ENCODE peak calls at places on chromosomes 11 and 22, in seven cellular contexts. One of them, this sample, is unnamed.

GRCh38 chr22:24427500-24428164 is at the start of gene ADORA2A:
- DNase-seq in H54: no peak
- DNase-seq in choroid plexus epithelial cell: no peak
- DNase-seq in NCI-H460: no peak
- DNase-seq in C1 segment of cervical spinal cord: no peak
- DNase-seq in naive thymus-derived CD4-positive, alpha-beta T cell: peak; percentile 88
- DNase-seq in amniotic epithelial cell: no peak
- DNase-seq in this sample: peak; percentile 75

GRCh38 chr11:68042219-68043028 is 3.6 kb downstream of the TCIRG1 start:
- DNase-seq in H54: no peak
- DNase-seq in choroid plexus epithelial cell: no peak
- DNase-seq in NCI-H460: no peak
- DNase-seq in C1 segment of cervical spinal cord: no peak
- DNase-seq in naive thymus-derived CD4-positive, alpha-beta T cell: no peak
- DNase-seq in amniotic epithelial cell: no peak
- DNase-seq in this sample: no peak

GRCh38 chr11:115306703-115307102 is 197.5 kb downstream of the CADM1 start:
- DNase-seq in H54: no peak
- DNase-seq in choroid plexus epithelial cell: no peak
- DNase-seq in NCI-H460: no peak
- DNase-seq in C1 segment of cervical spinal cord: no peak
- DNase-seq in naive thymus-derived CD4-positive, alpha-beta T cell: no peak
- DNase-seq in amniotic epithelial cell: no peak
- DNase-seq in this sample: no peak

GRCh38 chr22:49969751-49970527 is 9.4 kb downstream of the PIM3 start:
- DNase-seq in H54: no peak
- DNase-seq in choroid plexus epithelial cell: no peak
- DNase-seq in NCI-H460: no peak
- DNase-seq in C1 segment of cervical spinal cord: no peak
- DNase-seq in naive thymus-derived CD4-positive, alpha-beta T cell: no peak
- DNase-seq in amniotic epithelial cell: no peak
- DNase-seq in this sample: no peak

GRCh38 chr11:68193018-68193417 is 20.1 kb downstream of the KMT5B start:
- DNase-seq in H54: no peak
- DNase-seq in choroid plexus epithelial cell: no peak
- DNase-seq in NCI-H460: no peak
- DNase-seq in C1 segment of cervical spinal cord: no peak
- DNase-seq in naive thymus-derived CD4-positive, alpha-beta T cell: no peak
- DNase-seq in amniotic epithelial cell: no peak
- DNase-seq in this sample: no peak

GRCh38 chr22:44049369-44050231 is 25.5 kb downstream of the PARVB start:
- DNase-seq in H54: no peak
- DNase-seq in choroid plexus epithelial cell: no peak
- DNase-seq in NCI-H460: no peak
- DNase-seq in C1 segment of cervical spinal cord: peak; percentile 65
- DNase-seq in naive thymus-derived CD4-positive, alpha-beta T cell: no peak
- DNase-seq in amniotic epithelial cell: no peak
- DNase-seq in this sample: no peak

GRCh38 chr11:5369793-5370192 is 13.8 kb upstream of the OR51M1 start:
- DNase-seq in H54: no peak
- DNase-seq in choroid plexus epithelial cell: peak; percentile 88
- DNase-seq in NCI-H460: peak; percentile 0
- DNase-seq in C1 segment of cervical spinal cord: no peak
- DNase-seq in naive thymus-derived CD4-positive, alpha-beta T cell: no peak
- DNase-seq in amniotic epithelial cell: peak; percentile 58
- DNase-seq in this sample: no peak

GRCh38 chr11:73198677-73199076 is 19.4 kb upstream of the P2RY2 start:
- DNase-seq in H54: no peak
- DNase-seq in choroid plexus epithelial cell: no peak
- DNase-seq in NCI-H460: peak; percentile 12
- DNase-seq in C1 segment of cervical spinal cord: no peak
- DNase-seq in naive thymus-derived CD4-positive, alpha-beta T cell: no peak
- DNase-seq in amniotic epithelial cell: peak; percentile 48
- DNase-seq in this sample: no peak

GRCh38 chr11:122764691-122765090 is 73.6 kb upstream of the CRTAM start:
- DNase-seq in H54: no peak
- DNase-seq in choroid plexus epithelial cell: no peak
- DNase-seq in NCI-H460: no peak
- DNase-seq in C1 segment of cervical spinal cord: no peak
- DNase-seq in naive thymus-derived CD4-positive, alpha-beta T cell: no peak
- DNase-seq in amniotic epithelial cell: no peak
- DNase-seq in this sample: no peak

GRCh38 chr11:77669848-77670511 is 32.4 kb upstream of the CLNS1A start:
- DNase-seq in H54: no peak
- DNase-seq in choroid plexus epithelial cell: peak; percentile 73
- DNase-seq in NCI-H460: no peak
- DNase-seq in C1 segment of cervical spinal cord: no peak
- DNase-seq in naive thymus-derived CD4-positive, alpha-beta T cell: no peak
- DNase-seq in amniotic epithelial cell: peak; percentile 92
- DNase-seq in this sample: no peak

GRCh38 chr11:60711316-60711715 is 11.9 kb downstream of the MS4A8 start:
- DNase-seq in H54: no peak
- DNase-seq in choroid plexus epithelial cell: no peak
- DNase-seq in NCI-H460: no peak
- DNase-seq in C1 segment of cervical spinal cord: no peak
- DNase-seq in naive thymus-derived CD4-positive, alpha-beta T cell: no peak
- DNase-seq in amniotic epithelial cell: peak; percentile 74
- DNase-seq in this sample: no peak

GRCh38 chr22:42151924-42152635 is 21.5 kb upstream of the CYP2D6 start:
- DNase-seq in H54: no peak
- DNase-seq in choroid plexus epithelial cell: no peak
- DNase-seq in NCI-H460: no peak
- DNase-seq in C1 segment of cervical spinal cord: no peak
- DNase-seq in naive thymus-derived CD4-positive, alpha-beta T cell: no peak
- DNase-seq in amniotic epithelial cell: no peak
- DNase-seq in this sample: no peak

GRCh38 chr11:126927628-126928027 is 72.9 kb downstream of the KIRREL3 start:
- DNase-seq in H54: no peak
- DNase-seq in choroid plexus epithelial cell: no peak
- DNase-seq in NCI-H460: no peak
- DNase-seq in C1 segment of cervical spinal cord: no peak
- DNase-seq in naive thymus-derived CD4-positive, alpha-beta T cell: no peak
- DNase-seq in amniotic epithelial cell: no peak
- DNase-seq in this sample: no peak